ENCODE peak calls at places on chromosomes 7 and 10, in nine cellular contexts. Y is left ventricle myocardium superior; T is anterior cingulate cortex; B is lung; C is lower lobe of right lung; R is BE2C; O is NCI-H1436; A is activated CD8-positive, alpha-beta memory T cell treated with anti-CD3 and anti-CD28 coated beads, Interleukin-2, amount 10 ng/mL, durations not matched to agents 7 days and 5 days; G is fibroblast of pulmonary artery. K is an unnamed sample.
A peak's percentile ranks its signal among the peaks of the same experiment; 100 is the strongest.

GRCh38 chr10:110387983-110388681 is 83.4 kb upstream of the SMNDC1 start:
- DNase-seq in B (no peak), R (no peak), A (peak; percentile 57), T (no peak), O (no peak), C (no peak), G (peak; percentile 41), Y (no peak), K (no peak)

GRCh38 chr7:121083138-121083789 is 94.8 kb downstream of the CPED1 start:
- DNase-seq in R (no peak), Y (no peak), C (no peak), G (peak; percentile 71), A (no peak), O (no peak), B (no peak), T (no peak), K (no peak)

GRCh38 chr10:86364551-86365345 is 1.8 kb downstream of the GRID1 start:
- DNase-seq in A (no peak), R (peak; percentile 41), C (no peak), G (no peak), T (no peak), B (no peak), Y (no peak), O (no peak), K (no peak)

GRCh38 chr7:97002555-97003261 is 2.6 kb upstream of the DLX6 start:
- DNase-seq in O (no peak), C (no peak), Y (no peak), G (no peak), B (no peak), A (no peak), T (no peak), R (no peak), K (no peak)

GRCh38 chr10:129769381-129770116 is 194.5 kb downstream of the EBF3 start:
- DNase-seq in G (no peak), C (peak; percentile 35), R (no peak), O (no peak), A (peak; percentile 33), T (no peak), Y (no peak), B (no peak), K (no peak)

GRCh38 chr10:62818426-62819011 is 2.4 kb upstream of the EGR2 start:
- DNase-seq in G (peak; percentile 26), B (no peak), C (peak; percentile 67), A (peak; percentile 49), O (no peak), R (peak; percentile 15), T (no peak), Y (peak; percentile 62), K (peak; percentile 13)

GRCh38 chr7:151489498-151489897 is 30.2 kb downstream of the RHEB start:
- DNase-seq in A (no peak), O (no peak), T (no peak), C (no peak), Y (no peak), B (no peak), G (no peak), R (no peak), K (no peak)

GRCh38 chr7:24504040-24504439 is 69.2 kb upstream of the PALS2 start:
- DNase-seq in O (peak; percentile 30), R (no peak), G (no peak), A (no peak), C (no peak), Y (no peak), T (no peak), B (no peak), K (no peak)

GRCh38 chr7:102439963-102440795 is 6.8 kb downstream of the ORAI2 start:
- DNase-seq in B (no peak), Y (peak; percentile 77), T (no peak), C (no peak), G (peak; percentile 78), O (no peak), A (no peak), R (peak; percentile 71), K (no peak)

GRCh38 chr7:81053623-81054022 is 134.8 kb upstream of the SEMA3C start:
- DNase-seq in Y (no peak), T (no peak), B (no peak), A (no peak), O (no peak), G (peak; percentile 12), R (no peak), C (no peak), K (no peak)

GRCh38 chr10:79052311-79053080 is 16.3 kb upstream of the ZMIZ1 start:
- DNase-seq in G (peak; percentile 12), B (no peak), O (peak; percentile 69), R (peak; percentile 32), T (no peak), A (no peak), Y (no peak), C (peak; percentile 53), K (no peak)

GRCh38 chr10:54853883-54854282 is 52.9 kb upstream of the PCDH15 start:
- DNase-seq in G (no peak), T (no peak), C (no peak), R (no peak), B (no peak), Y (no peak), A (no peak), O (no peak), K (no peak)

GRCh38 chr7:41700044-41700471 is 2.8 kb downstream of the INHBA start:
- DNase-seq in R (no peak), Y (no peak), B (no peak), G (no peak), C (no peak), O (no peak), A (no peak), T (no peak), K (no peak)

GRCh38 chr7:77338260-77338659 is 77.9 kb downstream of the GSAP start:
- DNase-seq in Y (no peak), T (no peak), R (no peak), B (no peak), O (no peak), C (no peak), G (peak; percentile 22), A (no peak), K (no peak)

GRCh38 chr7:27182861-27183681 is 2.0 kb downstream of the HOXA11 start:
- DNase-seq in Y (no peak), A (no peak), C (peak; percentile 31), G (no peak), O (no peak), B (no peak), T (no peak), R (no peak), K (no peak)

GRCh38 chr10:129410688-129411087 is 56.4 kb upstream of the MGMT start:
- DNase-seq in G (no peak), O (no peak), A (no peak), Y (no peak), T (no peak), R (no peak), B (no peak), C (no peak), K (no peak)

GRCh38 chr10:98460837-98461499 is 14.2 kb upstream of the HPS1 start:
- DNase-seq in T (no peak), C (no peak), R (peak; percentile 75), G (peak; percentile 94), Y (no peak), A (no peak), O (no peak), B (peak; percentile 51), K (no peak)

GRCh38 chr7:10677211-10677610 is 296.5 kb upstream of the PHF14 start:
- DNase-seq in R (peak; percentile 44), A (no peak), Y (no peak), B (no peak), C (no peak), O (no peak), T (no peak), G (no peak), K (no peak)

GRCh38 chr7:11343818-11344413 is 370.2 kb downstream of the PHF14 start:
- DNase-seq in G (peak; percentile 63), C (no peak), R (no peak), B (no peak), A (no peak), O (peak; percentile 47), Y (no peak), T (no peak), K (peak; percentile 2)

GRCh38 chr7:27148776-27149641 is 1.4 kb upstream of the HOXA6 start:
- DNase-seq in Y (no peak), R (no peak), G (no peak), A (no peak), B (no peak), O (no peak), T (no peak), C (no peak), K (no peak)

GRCh38 chr7:45682836-45683555 is 108.8 kb downstream of the ADCY1 start:
- DNase-seq in Y (no peak), R (no peak), B (no peak), T (no peak), G (peak; percentile 44), C (no peak), A (peak; percentile 25), O (no peak), K (no peak)

GRCh38 chr10:132335189-132336063 is 3.4 kb downstream of the LRRC27 start:
- DNase-seq in R (peak; percentile 80), B (peak; percentile 83), A (no peak), G (no peak), C (peak; percentile 89), T (peak; percentile 73), O (no peak), Y (no peak), K (no peak)

GRCh38 chr7:127018889-127019288 is 233.9 kb downstream of the GRM8 start:
- DNase-seq in Y (no peak), R (no peak), G (no peak), T (no peak), B (no peak), O (no peak), C (no peak), A (no peak), K (no peak)

GRCh38 chr7:139731802-139732470 is 45.9 kb downstream of the HIPK2 start:
- DNase-seq in B (peak; percentile 94), R (no peak), G (peak; percentile 98), C (peak; percentile 90), O (no peak), Y (peak; percentile 86), A (no peak), T (peak; percentile 71), K (no peak)

GRCh38 chr10:76558996-76559888 is 1078.4 kb downstream of the KCNMA1 start:
- DNase-seq in A (no peak), R (no peak), O (no peak), G (peak; percentile 51), T (no peak), C (no peak), B (no peak), Y (no peak), K (no peak)

GRCh38 chr10:90326498-90327267 is 531.2 kb downstream of the HTR7 start:
- DNase-seq in O (no peak), G (peak; percentile 61), Y (no peak), B (no peak), A (no peak), R (no peak), T (no peak), C (no peak), K (no peak)

GRCh38 chr10:86765548-86765947 is 9.1 kb downstream of the BMPR1A start:
- DNase-seq in G (no peak), A (no peak), C (no peak), Y (no peak), O (no peak), T (no peak), B (no peak), R (no peak), K (no peak)

K was measured in T-helper 2 cell.